ENCODE peak calls at places on chromosomes 12 and 14, in eight cellular contexts. A is tibial nerve, M is esophagus squamous epithelium, S is HL-60, K is DND-41, Y is heart right ventricle, X is transverse colon, B is upper lobe of left lung. Z is an unnamed sample.
A peak's percentile ranks its signal among the peaks of the same experiment; 100 is the strongest.

GRCh38 chr12:2382391-2383155 is 329.8 kb downstream of the CACNA1C start:
- DNase-seq in A (no peak), M (no peak), S (no peak), K (no peak), Y (no peak), X (no peak), B (no peak), Z (no peak)

GRCh38 chr12:26062566-26062965 is 62.3 kb downstream of the BHLHE41 start:
- DNase-seq in A (no peak), M (no peak), S (no peak), K (no peak), Y (no peak), X (no peak), B (no peak), Z (no peak)

GRCh38 chr12:52029686-52030085 is 21.6 kb upstream of the NR4A1 start:
- DNase-seq in A (no peak), M (no peak), S (no peak), K (no peak), Y (no peak), X (no peak), B (no peak), Z (no peak)

GRCh38 chr12:111925171-111925570 is 83.1 kb downstream of the MAPKAPK5 start:
- DNase-seq in A (no peak), M (no peak), S (no peak), K (no peak), Y (no peak), X (no peak), B (no peak), Z (no peak)

GRCh38 chr12:50597200-50598195 is 92.7 kb downstream of the DIP2B start:
- DNase-seq in A (no peak), M (no peak), S (no peak), K (peak; percentile 40), Y (no peak), X (no peak), B (no peak), Z (peak; percentile 21)

GRCh38 chr14:102525213-102526143 is 15.9 kb upstream of the ANKRD9 start:
- DNase-seq in A (no peak), M (no peak), S (peak; percentile 41), K (peak; percentile 59), Y (no peak), X (peak; percentile 63), B (no peak), Z (peak; percentile 35)

GRCh38 chr12:112850343-112850742 is 56.4 kb upstream of the OAS1 start:
- DNase-seq in A (no peak), M (no peak), S (no peak), K (no peak), Y (no peak), X (no peak), B (no peak), Z (no peak)

GRCh38 chr14:22556990-22557623 is 31.9 kb downstream of the DAD1 start:
- DNase-seq in A (peak; percentile 53), M (no peak), S (peak; percentile 87), K (peak; percentile 86), Y (peak; percentile 85), X (peak; percentile 89), B (peak; percentile 98), Z (peak; percentile 78)

GRCh38 chr12:122788387-122788786 is 14.0 kb downstream of the CCDC62 start:
- DNase-seq in A (no peak), M (no peak), S (no peak), K (no peak), Y (no peak), X (no peak), B (no peak), Z (no peak)

GRCh38 chr12:42846782-42847181 is 257.2 kb upstream of the PRICKLE1 start:
- DNase-seq in A (no peak), M (no peak), S (no peak), K (no peak), Y (no peak), X (no peak), B (no peak), Z (no peak)

GRCh38 chr12:14841761-14842160 is 1.6 kb downstream of the ART4 start:
- DNase-seq in A (no peak), M (no peak), S (no peak), K (no peak), Y (peak; percentile 71), X (peak; percentile 23), B (no peak), Z (no peak)

GRCh38 chr12:39461059-39461458 is 18.1 kb upstream of the KIF21A start:
- DNase-seq in A (no peak), M (no peak), S (no peak), K (no peak), Y (no peak), X (no peak), B (no peak), Z (no peak)

GRCh38 chr12:4148418-4149056 is 125.0 kb upstream of the CCND2 start:
- DNase-seq in A (no peak), M (peak; percentile 30), S (peak; percentile 87), K (peak; percentile 27), Y (peak; percentile 40), X (peak; percentile 80), B (peak; percentile 66), Z (peak; percentile 82)

GRCh38 chr12:58633479-58633878 is 286.8 kb downstream of the LRIG3 start:
- DNase-seq in A (no peak), M (no peak), S (no peak), K (no peak), Y (no peak), X (no peak), B (no peak), Z (no peak)

GRCh38 chr12:93476555-93476954 is 9.2 kb downstream of the MRPL42 start:
- DNase-seq in A (no peak), M (no peak), S (no peak), K (no peak), Y (no peak), X (no peak), B (no peak), Z (no peak)

GRCh38 chr14:89427426-89428162 is 10.6 kb upstream of the FOXN3 start:
- DNase-seq in A (no peak), M (no peak), S (no peak), K (no peak), Y (no peak), X (no peak), B (no peak), Z (no peak)

GRCh38 chr12:29882771-29883315 is 99.1 kb upstream of the TMTC1 start:
- DNase-seq in A (no peak), M (no peak), S (no peak), K (no peak), Y (no peak), X (no peak), B (no peak), Z (no peak)

GRCh38 chr12:132194056-132194455 is 49.8 kb downstream of the NOC4L start:
- DNase-seq in A (no peak), M (no peak), S (no peak), K (no peak), Y (no peak), X (no peak), B (peak; percentile 58), Z (no peak)

GRCh38 chr14:27190286-27190685 is 592.5 kb upstream of the NOVA1 start:
- DNase-seq in A (no peak), M (no peak), S (no peak), K (no peak), Y (no peak), X (no peak), B (no peak), Z (no peak)

GRCh38 chr14:100281286-100282082 is 24.8 kb downstream of the SLC25A29 start:
- DNase-seq in A (no peak), M (no peak), S (no peak), K (no peak), Y (no peak), X (no peak), B (no peak), Z (no peak)

GRCh38 chr12:57031228-57031670 is 14.9 kb upstream of the TAC3 start:
- DNase-seq in A (no peak), M (no peak), S (peak; percentile 59), K (peak; percentile 61), Y (no peak), X (no peak), B (no peak), Z (no peak)

GRCh38 chr14:89304972-89305703 is 111.9 kb downstream of the FOXN3 start:
- DNase-seq in A (no peak), M (no peak), S (no peak), K (no peak), Y (peak; percentile 47), X (peak; percentile 24), B (no peak), Z (peak; percentile 14)

GRCh38 chr12:51913071-51914033 is 6.0 kb downstream of the ACVRL1 start:
- DNase-seq in A (no peak), M (no peak), S (no peak), K (no peak), Y (no peak), X (no peak), B (peak; percentile 78), Z (no peak)

GRCh38 chr14:65074449-65075155 is 27.7 kb downstream of the MAX start:
- DNase-seq in A (no peak), M (no peak), S (peak; percentile 79), K (no peak), Y (no peak), X (no peak), B (no peak), Z (no peak)

GRCh38 chr14:75831455-75831854 is 150.3 kb downstream of the TGFB3 start:
- DNase-seq in A (peak; percentile 34), M (no peak), S (peak; percentile 80), K (peak; percentile 89), Y (peak; percentile 74), X (peak; percentile 68), B (peak; percentile 39), Z (peak; percentile 39)

GRCh38 chr12:48005750-48006021 is 1.4 kb upstream of the COL2A1 start:
- DNase-seq in A (no peak), M (no peak), S (no peak), K (no peak), Y (no peak), X (no peak), B (no peak), Z (no peak)
- H3K27me3 ChIP-seq in A (no peaks in the 10 kb centered on the region), M (peaks cover 36% of the 10 kb centered on the region), S (peaks cover 80% of the 10 kb centered on the region), K (peaks cover 35% of the 10 kb centered on the region), Y (peaks cover 89% of the 10 kb centered on the region), X (peaks cover 95% of the 10 kb centered on the region), B (peaks cover 25% of the 10 kb centered on the region), Z (peaks cover 49% of the 10 kb centered on the region)

DNA sequence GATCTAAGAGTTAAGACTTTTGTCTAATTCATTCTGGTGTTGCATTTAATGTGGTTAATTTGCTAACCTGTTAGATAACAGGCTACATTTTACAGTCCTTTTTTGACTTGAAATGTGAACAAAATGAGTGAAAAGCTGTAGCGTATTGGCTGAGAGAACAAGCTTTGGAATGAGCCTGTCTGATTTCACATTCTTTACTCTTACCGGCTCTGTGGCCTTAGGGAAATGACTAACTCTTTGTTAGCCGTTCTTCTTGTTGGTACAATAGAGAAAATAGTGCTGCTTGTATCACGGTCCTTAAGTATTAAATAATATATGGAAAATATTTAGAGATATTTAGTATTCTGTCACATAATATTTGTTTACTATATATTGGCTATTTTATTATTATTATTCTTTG is 1.9 kb downstream of the MNAT1 start:
- DNase-seq in A (no peak), M (no peak), S (no peak), K (no peak), Y (no peak), X (no peak), B (no peak), Z (no peak)
- H3K4me3 ChIP-seq in A (no peak overlapping the region), M (no peak overlapping the region), S (no peak overlapping the region), K (peak overlapping the region; percentile 87), Y (no peak overlapping the region), X (no peak overlapping the region), B (no peak overlapping the region), Z (peak overlapping the region; percentile 16)

GRCh38 chr12:673849-674248 is 10.6 kb upstream of the NINJ2 start:
- DNase-seq in A (no peak), M (no peak), S (no peak), K (no peak), Y (no peak), X (no peak), B (no peak), Z (no peak)
- H3K27ac ChIP-seq in A (no peak overlapping the region), M (peak overlapping the region; percentile 24), S (peak overlapping the region; percentile 61), K (no peak overlapping the region), Y (peak overlapping the region; percentile 70), X (peak overlapping the region; percentile 21), B (peak overlapping the region; percentile 62), Z (peak overlapping the region; percentile 96)

GRCh38 chr14:37600880-37601741 is 5.7 kb downstream of the TTC6 start:
- DNase-seq in A (no peak), M (no peak), S (no peak), K (no peak), Y (no peak), X (no peak), B (no peak), Z (no peak)
- H3K27me3 ChIP-seq in A (no peaks in the 10 kb centered on the region), M (peaks cover 12% of the 10 kb centered on the region), S (peaks cover 53% of the 10 kb centered on the region), K (no peaks in the 10 kb centered on the region), Y (peaks cover 100% of the 10 kb centered on the region), X (peaks cover 84% of the 10 kb centered on the region), B (peaks cover 13% of the 10 kb centered on the region), Z (peaks cover 36% of the 10 kb centered on the region)

Z was measured in CD4-positive, CD25-positive, alpha-beta regulatory T cell.